ENCODE peak calls at places on chromosomes 6 and 20, in five cellular contexts. O is tibial nerve, Z is psoas muscle, S is astrocyte of the spinal cord, R is bronchial epithelial cell. X is an unnamed sample.

GRCh38 chr20:17771206-17772004 is 71.6 kb downstream of the BANF2 start:
- DNase-seq in O (no peak), Z (no peak), S (no peak), R (no peak), X (no peak)

GRCh38 chr20:37627060-37627766 is 66.6 kb upstream of the CTNNBL1 start:
- DNase-seq in O (peak), Z (peak), S (peak), R (peak), X (no peak)

GRCh38 chr6:90121982-90122381 is 174.7 kb downstream of the BACH2 start:
- DNase-seq in O (no peak), Z (peak), S (no peak), R (peak), X (no peak)

GRCh38 chr6:148926478-148926877 is 179.6 kb downstream of the UST start:
- DNase-seq in O (no peak), Z (no peak), S (no peak), R (peak), X (no peak)

GRCh38 chr6:152261179-152261578 is 376.0 kb downstream of the SYNE1 start:
- DNase-seq in O (no peak), Z (peak), S (no peak), R (no peak), X (no peak)

GRCh38 chr6:129644567-129645015 is 65.4 kb downstream of the ARHGAP18 start:
- DNase-seq in O (no peak), Z (no peak), S (peak), R (peak), X (peak)

GRCh38 chr20:31484001-31484400 is 8.9 kb downstream of the REM1 start:
- DNase-seq in O (no peak), Z (peak), S (no peak), R (peak), X (no peak)

GRCh38 chr6:88908598-88909548 is 54.5 kb downstream of the RNGTT start:
- DNase-seq in O (no peak), Z (peak), S (no peak), R (no peak), X (no peak)

GRCh38 chr20:24164360-24164759 is 175.8 kb upstream of the GGTLC1 start:
- DNase-seq in O (no peak), Z (no peak), S (peak), R (peak), X (no peak)

GRCh38 chr20:54292186-54292585 is 84.3 kb downstream of the PFDN4 start:
- DNase-seq in O (no peak), Z (no peak), S (peak), R (peak), X (no peak)

GRCh38 chr6:15385521-15385920 is 139.7 kb downstream of the JARID2 start:
- DNase-seq in O (no peak), Z (no peak), S (no peak), R (no peak), X (no peak)

GRCh38 chr6:98836025-98836961 is 1.9 kb downstream of the POU3F2 start:
- DNase-seq in O (no peak), Z (no peak), S (no peak), R (no peak), X (no peak)

GRCh38 chr6:36327226-36328009 is 9.3 kb downstream of the BNIP5 start:
- DNase-seq in O (no peak), Z (no peak), S (no peak), R (no peak), X (no peak)

GRCh38 chr6:157312733-157313132 is 10.6 kb downstream of the TMEM242 start:
- DNase-seq in O (no peak), Z (no peak), S (no peak), R (no peak), X (no peak)

GRCh38 chr6:157322792-157323113 is 566 bp downstream of the TMEM242 start:
- DNase-seq in O (no peak), Z (no peak), S (no peak), R (no peak), X (no peak)

GRCh38 chr6:157314705-157315321 is 8.5 kb downstream of the TMEM242 start:
- DNase-seq in O (peak), Z (no peak), S (peak), R (peak), X (peak)

GRCh38 chr6:157313531-157314467 is 9.5 kb downstream of the TMEM242 start:
- DNase-seq in O (no peak), Z (no peak), S (no peak), R (no peak), X (no peak)

GRCh38 chr6:157317129-157317814 is 6.0 kb downstream of the TMEM242 start:
- DNase-seq in O (peak), Z (peak), S (peak), R (peak), X (no peak)
- TF ChIP-seq CTCF in O (no peak), Z (no peak), S (no peak), R (no peak), X (no peak)

GRCh38 chr6:164106345-164106769 is 691.8 kb downstream of the QKI start:
- DNase-seq in O (no peak), Z (peak), S (peak), R (no peak), X (no peak)
- TF ChIP-seq CTCF in O (peak), Z (peak), S (peak), R (no peak), X (peak)

GRCh38 chr6:124963416-124964083 is 1.3 kb downstream of the RNF217 start:
- DNase-seq in O (no peak), Z (peak), S (peak), R (peak), X (no peak)

GRCh38 chr6:124961784-124962611 is at the start of gene RNF217:
- DNase-seq in O (peak), Z (peak), S (peak), R (peak), X (no peak)

GRCh38 chr6:124964084-124964763 is 2.0 kb downstream of the RNF217 start:
- DNase-seq in O (peak), Z (peak), S (peak), R (peak), X (no peak)

GRCh38 chr6:124961468-124961783 is 811 bp upstream of the RNF217 start:
- DNase-seq in O (no peak), Z (no peak), S (no peak), R (no peak), X (no peak)

GRCh38 chr6:124962617-124963415 is 579 bp downstream of the RNF217 start:
- DNase-seq in O (peak), Z (peak), S (peak), R (no peak), X (no peak)
- TF ChIP-seq CTCF in O (no peak), Z (peak), S (no peak), R (no peak), X (peak)

DNA sequence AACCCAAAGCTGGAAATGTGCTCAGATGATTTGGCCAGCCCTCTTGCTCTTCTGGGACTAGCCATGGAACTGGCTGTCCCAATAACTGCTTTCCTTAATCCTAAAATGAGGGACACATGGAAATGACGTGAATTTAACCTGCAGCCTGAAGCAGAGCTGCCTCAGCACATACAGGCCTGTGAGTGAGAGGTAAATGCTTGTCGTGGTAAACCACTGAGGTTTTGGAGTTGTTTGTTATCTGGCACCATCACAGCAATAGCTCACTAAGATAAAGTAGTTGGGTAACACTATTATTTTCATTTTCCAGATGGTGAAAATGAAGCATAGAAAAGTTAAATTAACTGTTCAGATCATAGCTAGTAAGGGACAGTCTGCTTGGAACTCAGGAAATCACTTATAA is 333.4 kb upstream of the CHD6 start:
- DNase-seq in O (no peak), Z (no peak), S (no peak), R (no peak), X (no peak)
- TF ChIP-seq CTCF in O (no peak), Z (no peak), S (no peak), R (no peak), X (no peak)

X was measured in retinal pigment epithelial cell.